ENCODE peak calls at places on chromosomes 13 and 19, in eight cellular contexts. One of them, this sample, is unnamed. For H3K4me1, the result is how much of the 10 kb centered on the place peaks cover.

GRCh38 chr13:37225414-37226047 is 120.1 kb upstream of the CSNK1A1L start:
- DNase-seq in GM12878: no peak
- DNase-seq in psoas muscle: no peak
- DNase-seq in colonic mucosa: no peak
- DNase-seq in breast epithelium: no peak
- DNase-seq in hepatocyte: no peak
- DNase-seq in IMR-90: peak
- DNase-seq in iPS DF 6.9: no peak
- DNase-seq in this sample: no peak

GRCh38 chr19:12938536-12939291 is at the start of gene CALR:
- DNase-seq in GM12878: no peak
- DNase-seq in psoas muscle: no peak
- DNase-seq in colonic mucosa: peak
- DNase-seq in breast epithelium: no peak
- DNase-seq in hepatocyte: peak
- DNase-seq in IMR-90: no peak
- DNase-seq in iPS DF 6.9: no peak
- DNase-seq in this sample: no peak

GRCh38 chr13:61148691-61149332 is 266.8 kb downstream of the PCDH20 start:
- DNase-seq in GM12878: no peak
- DNase-seq in psoas muscle: no peak
- DNase-seq in colonic mucosa: no peak
- DNase-seq in breast epithelium: no peak
- DNase-seq in hepatocyte: no peak
- DNase-seq in IMR-90: no peak
- DNase-seq in iPS DF 6.9: no peak
- DNase-seq in this sample: no peak

GRCh38 chr19:30274987-30275386 is 97.2 kb upstream of the ZNF536 start:
- DNase-seq in GM12878: no peak
- DNase-seq in psoas muscle: no peak
- DNase-seq in colonic mucosa: no peak
- DNase-seq in breast epithelium: no peak
- DNase-seq in hepatocyte: no peak
- DNase-seq in IMR-90: no peak
- DNase-seq in iPS DF 6.9: no peak
- DNase-seq in this sample: no peak

GRCh38 chr19:51660975-51661600 is 14.5 kb upstream of the SIGLEC14 start:
- DNase-seq in GM12878: no peak
- DNase-seq in psoas muscle: peak
- DNase-seq in colonic mucosa: peak
- DNase-seq in breast epithelium: no peak
- DNase-seq in hepatocyte: peak
- DNase-seq in IMR-90: peak
- DNase-seq in iPS DF 6.9: peak
- DNase-seq in this sample: peak

GRCh38 chr19:55225415-55225958 is 3.1 kb downstream of the TMEM86B start:
- DNase-seq in GM12878: no peak
- DNase-seq in psoas muscle: no peak
- DNase-seq in colonic mucosa: no peak
- DNase-seq in breast epithelium: no peak
- DNase-seq in hepatocyte: no peak
- DNase-seq in IMR-90: no peak
- DNase-seq in iPS DF 6.9: no peak
- DNase-seq in this sample: no peak

GRCh38 chr13:68808456-68808855 is 1299.2 kb upstream of the ATXN8OS start:
- DNase-seq in GM12878: no peak
- DNase-seq in psoas muscle: no peak
- DNase-seq in colonic mucosa: no peak
- DNase-seq in breast epithelium: no peak
- DNase-seq in hepatocyte: no peak
- DNase-seq in IMR-90: no peak
- DNase-seq in iPS DF 6.9: no peak
- DNase-seq in this sample: no peak

GRCh38 chr19:44746616-44746945 is 1.9 kb upstream of the BCL3 start:
- DNase-seq in GM12878: no peak
- DNase-seq in psoas muscle: no peak
- DNase-seq in colonic mucosa: peak
- DNase-seq in breast epithelium: no peak
- DNase-seq in hepatocyte: no peak
- DNase-seq in IMR-90: no peak
- DNase-seq in iPS DF 6.9: no peak
- DNase-seq in this sample: no peak

GRCh38 chr19:3263866-3264265 is 39.4 kb downstream of the CELF5 start:
- DNase-seq in GM12878: no peak
- DNase-seq in psoas muscle: no peak
- DNase-seq in colonic mucosa: no peak
- DNase-seq in breast epithelium: no peak
- DNase-seq in hepatocyte: no peak
- DNase-seq in IMR-90: no peak
- DNase-seq in iPS DF 6.9: no peak
- DNase-seq in this sample: no peak

GRCh38 chr19:31694761-31695160 is 345.5 kb upstream of the TSHZ3 start:
- DNase-seq in GM12878: no peak
- DNase-seq in psoas muscle: no peak
- DNase-seq in colonic mucosa: no peak
- DNase-seq in breast epithelium: no peak
- DNase-seq in hepatocyte: no peak
- DNase-seq in IMR-90: no peak
- DNase-seq in iPS DF 6.9: no peak
- DNase-seq in this sample: no peak

GRCh38 chr19:46741447-46741846 is 4.4 kb upstream of the FKRP start:
- DNase-seq in GM12878: no peak
- DNase-seq in psoas muscle: no peak
- DNase-seq in colonic mucosa: no peak
- DNase-seq in breast epithelium: no peak
- DNase-seq in hepatocyte: no peak
- DNase-seq in IMR-90: no peak
- DNase-seq in iPS DF 6.9: no peak
- DNase-seq in this sample: no peak

GRCh38 chr13:113123226-113124150 is 889 bp downstream of the F10 start:
- DNase-seq in GM12878: no peak
- DNase-seq in psoas muscle: no peak
- DNase-seq in colonic mucosa: no peak
- DNase-seq in breast epithelium: peak
- DNase-seq in hepatocyte: no peak
- DNase-seq in IMR-90: no peak
- DNase-seq in iPS DF 6.9: no peak
- DNase-seq in this sample: no peak

GRCh38 chr19:14871619-14872230 is 14.2 kb downstream of the OR7A17 start:
- DNase-seq in GM12878: peak
- DNase-seq in psoas muscle: no peak
- DNase-seq in colonic mucosa: no peak
- DNase-seq in breast epithelium: no peak
- DNase-seq in hepatocyte: no peak
- DNase-seq in IMR-90: peak
- DNase-seq in iPS DF 6.9: no peak
- DNase-seq in this sample: no peak

GRCh38 chr19:48726573-48726972 is 7.0 kb upstream of the MAMSTR start:
- DNase-seq in GM12878: no peak
- DNase-seq in psoas muscle: no peak
- DNase-seq in colonic mucosa: no peak
- DNase-seq in breast epithelium: no peak
- DNase-seq in hepatocyte: no peak
- DNase-seq in IMR-90: no peak
- DNase-seq in iPS DF 6.9: no peak
- DNase-seq in this sample: peak

GRCh38 chr19:11560404-11560988 is 1.5 kb upstream of the ELOF1 start:
- DNase-seq in GM12878: peak
- DNase-seq in psoas muscle: no peak
- DNase-seq in colonic mucosa: peak
- DNase-seq in breast epithelium: no peak
- DNase-seq in hepatocyte: peak
- DNase-seq in IMR-90: peak
- DNase-seq in iPS DF 6.9: no peak
- DNase-seq in this sample: peak

DNA sequence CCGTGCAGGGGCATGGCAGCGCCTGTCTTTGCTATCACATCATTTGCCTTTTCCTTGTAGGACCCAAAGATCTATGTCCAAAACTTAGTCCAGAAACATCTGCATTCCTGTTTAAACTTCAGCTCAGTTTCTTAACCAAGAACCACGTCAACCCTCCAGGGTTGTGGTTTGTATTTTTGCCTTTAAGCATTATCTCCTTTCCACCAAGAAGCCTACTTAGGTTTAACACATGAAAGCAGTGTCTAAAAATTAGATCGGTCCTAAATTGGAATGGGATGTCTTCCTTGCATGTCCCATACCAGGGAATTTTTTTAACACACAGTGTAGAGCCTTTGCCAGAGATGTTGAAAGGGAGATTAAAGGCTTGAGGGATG is 38.8 kb downstream of the DHRS12 start:
- DNase-seq in GM12878: no peak
- DNase-seq in psoas muscle: no peak
- DNase-seq in colonic mucosa: no peak
- DNase-seq in breast epithelium: no peak
- DNase-seq in hepatocyte: no peak
- DNase-seq in IMR-90: no peak
- DNase-seq in iPS DF 6.9: no peak
- DNase-seq in this sample: no peak
- H3K4me3 ChIP-seq in GM12878: peak
- H3K4me3 ChIP-seq in psoas muscle: no peak
- H3K4me3 ChIP-seq in colonic mucosa: no peak
- H3K4me3 ChIP-seq in breast epithelium: no peak
- H3K4me3 ChIP-seq in hepatocyte: no peak
- H3K4me3 ChIP-seq in IMR-90: no peak
- H3K4me3 ChIP-seq in iPS DF 6.9: no peak
- H3K4me3 ChIP-seq in this sample: peak

GRCh38 chr13:20429682-20430081 is 96.0 kb downstream of the CRYL1 start:
- DNase-seq in GM12878: no peak
- DNase-seq in psoas muscle: no peak
- DNase-seq in colonic mucosa: no peak
- DNase-seq in breast epithelium: no peak
- DNase-seq in hepatocyte: no peak
- DNase-seq in IMR-90: no peak
- DNase-seq in iPS DF 6.9: no peak
- DNase-seq in this sample: no peak
- H3K4me1 ChIP-seq in GM12878: under half
- H3K4me1 ChIP-seq in psoas muscle: under half
- H3K4me1 ChIP-seq in colonic mucosa: under half
- H3K4me1 ChIP-seq in breast epithelium: under half
- H3K4me1 ChIP-seq in hepatocyte: under half
- H3K4me1 ChIP-seq in IMR-90: under half
- H3K4me1 ChIP-seq in iPS DF 6.9: under half
- H3K4me1 ChIP-seq in this sample: under half

GRCh38 chr19:10421240-10421948 is 1.1 kb downstream of the PDE4A start:
- DNase-seq in GM12878: no peak
- DNase-seq in psoas muscle: no peak
- DNase-seq in colonic mucosa: no peak
- DNase-seq in breast epithelium: no peak
- DNase-seq in hepatocyte: no peak
- DNase-seq in IMR-90: no peak
- DNase-seq in iPS DF 6.9: no peak
- DNase-seq in this sample: no peak

GRCh38 chr19:10421981-10422461 is 1.7 kb downstream of the PDE4A start:
- DNase-seq in GM12878: no peak
- DNase-seq in psoas muscle: no peak
- DNase-seq in colonic mucosa: no peak
- DNase-seq in breast epithelium: no peak
- DNase-seq in hepatocyte: peak
- DNase-seq in IMR-90: no peak
- DNase-seq in iPS DF 6.9: no peak
- DNase-seq in this sample: no peak

GRCh38 chr19:10422846-10423245 is 2.5 kb downstream of the PDE4A start:
- DNase-seq in GM12878: no peak
- DNase-seq in psoas muscle: no peak
- DNase-seq in colonic mucosa: no peak
- DNase-seq in breast epithelium: no peak
- DNase-seq in hepatocyte: no peak
- DNase-seq in IMR-90: no peak
- DNase-seq in iPS DF 6.9: no peak
- DNase-seq in this sample: no peak

GRCh38 chr19:10427169-10427568 is 6.8 kb downstream of the PDE4A start:
- DNase-seq in GM12878: no peak
- DNase-seq in psoas muscle: no peak
- DNase-seq in colonic mucosa: no peak
- DNase-seq in breast epithelium: no peak
- DNase-seq in hepatocyte: no peak
- DNase-seq in IMR-90: no peak
- DNase-seq in iPS DF 6.9: no peak
- DNase-seq in this sample: no peak

GRCh38 chr19:10424011-10424637 is 3.8 kb downstream of the PDE4A start:
- DNase-seq in GM12878: no peak
- DNase-seq in psoas muscle: peak
- DNase-seq in colonic mucosa: peak
- DNase-seq in breast epithelium: peak
- DNase-seq in hepatocyte: peak
- DNase-seq in IMR-90: peak
- DNase-seq in iPS DF 6.9: no peak
- DNase-seq in this sample: peak
- H3K27ac ChIP-seq in GM12878: peak
- H3K27ac ChIP-seq in psoas muscle: peak
- H3K27ac ChIP-seq in colonic mucosa: peak
- H3K27ac ChIP-seq in breast epithelium: no peak
- H3K27ac ChIP-seq in hepatocyte: no peak
- H3K27ac ChIP-seq in IMR-90: no peak
- H3K27ac ChIP-seq in iPS DF 6.9: no peak
- H3K27ac ChIP-seq in this sample: peak

GRCh38 chr19:7983286-7983950 is 22.0 kb downstream of the ELAVL1 start:
- DNase-seq in GM12878: no peak
- DNase-seq in psoas muscle: no peak
- DNase-seq in colonic mucosa: no peak
- DNase-seq in breast epithelium: no peak
- DNase-seq in hepatocyte: no peak
- DNase-seq in IMR-90: no peak
- DNase-seq in iPS DF 6.9: no peak
- DNase-seq in this sample: no peak

GRCh38 chr19:7983995-7984837 is 21.2 kb downstream of the ELAVL1 start:
- DNase-seq in GM12878: no peak
- DNase-seq in psoas muscle: no peak
- DNase-seq in colonic mucosa: no peak
- DNase-seq in breast epithelium: no peak
- DNase-seq in hepatocyte: no peak
- DNase-seq in IMR-90: no peak
- DNase-seq in iPS DF 6.9: no peak
- DNase-seq in this sample: no peak

GRCh38 chr19:7986321-7987083 is 18.9 kb downstream of the ELAVL1 start:
- DNase-seq in GM12878: no peak
- DNase-seq in psoas muscle: no peak
- DNase-seq in colonic mucosa: no peak
- DNase-seq in breast epithelium: no peak
- DNase-seq in hepatocyte: no peak
- DNase-seq in IMR-90: peak
- DNase-seq in iPS DF 6.9: no peak
- DNase-seq in this sample: no peak

GRCh38 chr19:7987084-7987768 is 18.2 kb downstream of the ELAVL1 start:
- DNase-seq in GM12878: no peak
- DNase-seq in psoas muscle: no peak
- DNase-seq in colonic mucosa: no peak
- DNase-seq in breast epithelium: no peak
- DNase-seq in hepatocyte: no peak
- DNase-seq in IMR-90: no peak
- DNase-seq in iPS DF 6.9: no peak
- DNase-seq in this sample: no peak

DNA sequence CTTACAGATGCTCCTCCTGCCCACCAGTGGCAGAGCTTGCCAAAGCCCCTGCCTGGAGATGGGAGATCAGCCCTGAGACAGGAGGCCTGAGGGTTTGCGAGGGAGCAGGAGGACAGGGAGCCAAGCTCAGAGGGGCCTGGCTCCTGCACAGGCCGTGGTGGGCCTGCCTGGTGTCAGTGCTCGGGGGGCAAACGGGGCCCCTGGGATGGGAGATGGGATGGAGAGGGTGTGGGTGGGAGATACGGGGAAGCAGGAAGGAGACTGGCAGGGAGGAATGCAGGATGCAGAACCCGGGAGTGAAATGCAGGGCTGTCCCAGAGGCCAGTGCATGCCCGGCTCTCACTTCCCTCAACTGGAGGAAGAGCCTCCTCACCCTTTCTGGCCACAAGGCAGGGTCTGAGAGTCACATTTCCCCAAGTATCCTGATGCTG is 19.9 kb downstream of the ELAVL1 start:
- DNase-seq in GM12878: no peak
- DNase-seq in psoas muscle: no peak
- DNase-seq in colonic mucosa: no peak
- DNase-seq in breast epithelium: no peak
- DNase-seq in hepatocyte: no peak
- DNase-seq in IMR-90: no peak
- DNase-seq in iPS DF 6.9: no peak
- DNase-seq in this sample: no peak
- H3K4me3 ChIP-seq in GM12878: no peak
- H3K4me3 ChIP-seq in psoas muscle: no peak
- H3K4me3 ChIP-seq in colonic mucosa: no peak
- H3K4me3 ChIP-seq in breast epithelium: no peak
- H3K4me3 ChIP-seq in hepatocyte: no peak
- H3K4me3 ChIP-seq in IMR-90: no peak
- H3K4me3 ChIP-seq in iPS DF 6.9: no peak
- H3K4me3 ChIP-seq in this sample: no peak